ENCODE peak calls at places on chromosomes 2 and 18, in four cellular contexts. D is K562, Q is GM12878, C is HepG2. Y is an unnamed sample.

GRCh38 chr2:191635333-191636234 is 42.4 kb upstream of the NABP1 start:
- DNase-seq in D (no peak), Q (no peak), C (peak; percentile 73), Y (no peak)

GRCh38 chr18:13775058-13775457 is 48.6 kb downstream of the RNMT start:
- DNase-seq in D (no peak), Q (no peak), C (no peak), Y (no peak)

GRCh38 chr2:239257511-239257937 is 143.3 kb downstream of the HDAC4 start:
- DNase-seq in D (peak; percentile 80), Q (no peak), C (peak; percentile 64), Y (peak; percentile 52)

GRCh38 chr2:16175247-16175825 is 235.0 kb downstream of the MYCN start:
- DNase-seq in D (no peak), Q (no peak), C (no peak), Y (no peak)

GRCh38 chr2:219465659-219466561 is 31.3 kb downstream of the SPEG start:
- DNase-seq in D (no peak), Q (no peak), C (no peak), Y (no peak)

GRCh38 chr18:63241317-63241712 is 78.3 kb downstream of the BCL2 start:
- DNase-seq in D (no peak), Q (no peak), C (no peak), Y (no peak)

GRCh38 chr2:26483957-26484565 is 6.1 kb upstream of the OTOF start:
- DNase-seq in D (no peak), Q (no peak), C (no peak), Y (no peak)

GRCh38 chr2:24304098-24304497 is 56.2 kb downstream of the ITSN2 start:
- DNase-seq in D (no peak), Q (no peak), C (peak; percentile 38), Y (peak; percentile 50)

GRCh38 chr2:207311316-207312005 is 145.7 kb upstream of the KLF7 start:
- DNase-seq in D (peak; percentile 56), Q (no peak), C (peak; percentile 46), Y (peak; percentile 88)

GRCh38 chr18:34771958-34772357 is 61.9 kb downstream of the DTNA start:
- DNase-seq in D (no peak), Q (no peak), C (no peak), Y (no peak)

DNA sequence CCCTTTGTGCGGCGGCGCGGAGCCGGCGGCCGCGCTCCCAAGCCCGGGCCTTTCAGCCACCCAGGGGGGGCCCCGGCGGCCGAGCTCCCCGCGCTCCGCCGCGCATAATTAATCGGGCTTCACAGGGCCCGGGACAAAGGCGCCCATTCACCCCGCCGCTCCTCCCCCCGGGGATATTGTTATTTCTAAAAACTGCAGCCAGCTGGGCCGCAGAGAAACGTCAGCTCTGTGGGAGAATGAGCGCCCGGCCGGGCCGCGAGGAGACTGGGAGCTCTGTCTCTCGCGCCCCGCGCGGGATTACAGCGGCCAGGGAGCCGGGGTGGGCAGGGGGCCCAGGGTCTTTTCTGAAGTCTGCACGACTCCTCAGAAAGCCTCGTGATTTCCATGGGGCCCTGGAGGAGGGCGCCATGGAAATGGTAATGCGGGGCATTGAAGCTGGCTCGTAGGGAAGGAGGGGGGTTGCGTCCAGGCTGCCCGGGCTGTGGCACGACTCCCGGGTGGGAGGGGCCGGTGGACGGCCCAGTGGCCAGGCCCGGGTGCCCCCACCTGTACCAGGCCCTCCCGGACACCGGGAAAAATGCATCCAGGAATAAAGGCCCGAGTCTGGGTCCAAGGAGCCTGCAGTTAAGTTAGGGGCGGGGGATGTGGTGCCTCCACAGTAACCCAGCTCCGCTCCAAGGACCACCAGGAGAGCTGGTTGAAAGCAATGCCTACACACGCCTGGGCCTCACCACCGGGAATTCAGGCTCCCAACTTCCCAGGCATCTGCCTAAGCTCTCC is 125.3 kb downstream of the ZFP36L2 start:
- DNase-seq in D (no peak), Q (no peak), C (no peak), Y (peak; percentile 37)
- TF ChIP-seq POLR2AphosphoS5 in D (no peak), Q (no peak), C (no peak), Y (no peak)

DNA sequence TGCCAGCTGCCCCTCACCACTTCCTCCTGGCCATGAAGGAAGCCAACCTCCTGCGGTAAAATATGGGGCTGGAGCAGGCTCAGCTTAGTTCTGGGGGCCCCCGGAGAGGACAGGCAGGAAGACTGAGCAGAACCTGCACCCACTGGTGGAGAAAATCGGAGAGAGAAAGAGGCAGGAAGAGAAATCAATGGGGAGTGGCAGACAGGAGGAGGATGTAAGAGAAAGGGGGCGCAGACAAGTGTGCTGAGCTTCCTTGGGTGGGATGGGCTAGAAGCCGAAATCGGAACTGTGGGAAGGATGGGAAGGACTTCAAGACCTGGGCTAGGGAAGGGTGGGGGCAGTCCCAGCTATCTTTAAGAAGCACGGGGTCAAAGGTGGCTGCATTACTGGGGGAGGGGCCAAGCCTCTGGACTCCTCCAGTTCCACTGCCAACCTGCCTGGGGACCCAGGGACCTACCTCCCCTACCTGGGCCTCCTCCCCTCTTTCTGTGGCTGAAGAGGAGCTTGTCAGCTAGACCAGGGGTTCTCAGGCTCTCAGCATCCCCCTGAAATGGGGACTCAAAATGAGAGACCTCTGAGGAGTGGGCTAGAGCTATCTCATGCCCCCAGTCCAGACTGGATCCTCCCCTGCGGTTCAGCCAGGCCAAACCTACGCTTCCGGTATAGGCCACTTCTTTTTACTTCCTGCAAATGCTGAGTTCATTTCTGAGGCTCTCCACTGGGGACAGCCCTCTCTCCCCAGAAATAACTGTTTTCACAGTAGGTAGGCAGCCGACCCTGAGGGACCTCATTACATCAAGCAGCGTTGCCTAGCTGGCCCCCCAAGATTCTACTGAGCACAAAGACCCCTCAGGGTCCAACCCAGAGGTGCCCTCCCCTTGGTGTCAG is 33.6 kb upstream of the B3GNT7 start:
- DNase-seq in D (peak; percentile 52), Q (peak; percentile 26), C (no peak), Y (no peak)
- TF ChIP-seq MYC in D (no peak), Q (no peak), C (no peak), Y (no peak)

GRCh38 chr2:173232956-173233744 is 121.5 kb upstream of the CDCA7 start:
- DNase-seq in D (no peak), Q (no peak), C (no peak), Y (no peak)

GRCh38 chr2:173240083-173240482 is 114.6 kb upstream of the CDCA7 start:
- DNase-seq in D (no peak), Q (no peak), C (no peak), Y (no peak)

GRCh38 chr2:173239644-173240043 is 115.0 kb upstream of the CDCA7 start:
- DNase-seq in D (no peak), Q (peak; percentile 68), C (no peak), Y (no peak)

GRCh38 chr2:173238385-173238784 is 116.3 kb upstream of the CDCA7 start:
- DNase-seq in D (no peak), Q (no peak), C (peak; percentile 25), Y (no peak)

GRCh38 chr2:173235947-173236803 is 118.5 kb upstream of the CDCA7 start:
- DNase-seq in D (no peak), Q (no peak), C (no peak), Y (no peak)
- TF ChIP-seq POLR2AphosphoS5 in D (no peak), Q (no peak), C (no peak), Y (no peak)

DNA sequence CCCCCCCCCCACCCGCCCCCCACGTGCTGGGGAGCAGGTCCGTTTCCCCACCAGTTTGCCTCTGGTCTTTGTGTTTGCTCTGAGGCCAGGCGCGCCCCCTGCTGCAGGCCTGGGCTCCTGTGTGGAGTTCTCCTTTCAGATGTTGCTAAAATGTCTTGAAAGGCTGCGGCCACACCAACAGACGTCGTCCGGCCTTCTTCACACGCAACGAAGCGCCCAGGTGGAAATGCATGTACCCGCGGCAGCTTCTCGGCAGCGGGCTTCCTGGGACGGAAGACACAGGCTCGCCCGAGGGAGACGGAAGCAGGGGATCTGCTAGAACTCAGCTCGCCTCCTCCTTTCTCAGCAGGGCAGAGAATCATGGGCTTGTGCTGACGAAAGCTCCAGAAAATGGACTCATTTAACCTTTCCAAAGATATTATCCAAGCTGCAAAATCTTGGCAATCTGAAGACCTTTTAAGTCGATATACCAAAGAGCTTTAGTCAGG is 125.3 kb upstream of the ZNF516 start:
- DNase-seq in D (peak; percentile 17), Q (peak; percentile 9), C (no peak), Y (peak; percentile 24)
- TF ChIP-seq MYC in D (no peak), Q (no peak), C (no peak), Y (no peak)

DNA sequence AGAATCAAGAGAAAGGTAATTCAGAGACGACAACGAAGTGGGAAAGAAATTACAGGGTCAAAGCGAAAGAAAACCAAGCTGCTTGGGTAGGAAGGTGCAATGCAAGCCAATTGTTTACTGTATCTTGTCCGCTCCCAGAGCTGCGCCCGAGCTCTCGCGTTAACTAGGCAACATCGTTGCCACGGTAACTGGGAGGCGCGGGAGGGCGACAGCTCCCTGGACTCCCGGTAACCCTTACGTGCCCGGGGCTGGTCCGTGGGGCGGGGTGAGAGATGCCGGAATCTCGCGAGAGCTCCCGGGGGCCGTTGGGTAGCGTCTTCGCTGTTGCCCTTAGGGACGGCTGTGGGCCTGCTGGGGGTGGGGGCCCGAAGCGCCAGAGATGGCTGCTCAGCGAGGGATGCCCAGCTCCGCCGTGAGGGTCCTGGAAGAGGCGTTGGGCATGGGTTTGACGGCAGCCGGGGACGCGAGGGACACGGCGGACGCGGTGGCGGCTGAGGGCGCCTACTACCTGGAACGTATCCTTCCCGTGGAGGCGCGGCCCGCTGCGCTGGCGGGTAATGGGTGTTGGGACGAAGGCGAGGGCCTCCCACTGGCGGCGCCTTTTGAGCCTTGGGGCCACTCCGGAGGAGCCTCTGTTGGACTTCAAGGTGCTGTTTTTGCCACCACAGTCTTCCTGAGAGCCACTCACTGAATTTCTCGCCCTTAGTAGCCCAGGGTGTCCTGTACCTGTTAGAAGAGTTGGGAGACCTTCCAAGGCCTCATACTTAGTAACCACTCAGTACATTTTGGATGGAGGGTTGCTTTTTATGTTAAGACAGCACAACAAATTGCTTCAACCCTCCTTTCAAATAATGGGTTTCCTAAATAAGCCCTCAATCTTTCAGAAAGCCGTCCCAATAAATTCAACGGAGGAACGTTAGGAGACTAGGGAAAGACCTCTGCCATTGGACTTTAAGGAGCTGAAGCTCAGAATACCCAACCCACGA is at the start of gene SPAG16:
- DNase-seq in D (peak; percentile 74), Q (peak; percentile 92), C (peak; percentile 99), Y (peak; percentile 96)
- TF ChIP-seq POLR2AphosphoS5 in D (no peak), Q (peak; percentile 72), C (peak; percentile 83), Y (peak; percentile 67)

GRCh38 chr2:74707837-74708236 is 53.8 kb downstream of the SEMA4F start:
- DNase-seq in D (no peak), Q (no peak), C (no peak), Y (no peak)
- TF ChIP-seq MYC in D (no peak), Q (no peak), C (no peak), Y (no peak)

DNA sequence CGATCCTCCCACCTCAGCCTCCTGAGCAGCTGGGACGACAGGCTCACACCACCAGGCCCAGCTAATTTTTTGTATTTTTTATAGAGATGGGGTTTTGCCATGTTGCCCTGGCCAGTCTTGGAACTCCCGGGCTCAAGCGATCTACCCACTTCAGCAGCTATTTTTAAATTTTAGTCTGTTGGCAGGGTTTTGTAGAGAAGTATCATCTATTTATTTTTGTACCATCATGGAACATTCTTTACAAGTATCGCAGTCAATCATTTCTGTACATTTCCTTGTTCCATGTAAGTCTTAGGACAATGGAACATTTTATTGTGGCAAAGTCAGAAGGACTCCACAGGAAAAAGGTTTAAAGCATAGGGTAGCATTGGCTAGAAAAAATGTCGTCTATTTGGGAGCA is 94.6 kb downstream of the UGGT1 start:
- DNase-seq in D (no peak), Q (no peak), C (no peak), Y (no peak)
- TF ChIP-seq POLR2AphosphoS5 in D (no peak), Q (no peak), C (no peak), Y (no peak)

GRCh38 chr2:126986788-126987187 is 88.1 kb downstream of the TEX51 start:
- DNase-seq in D (no peak), Q (no peak), C (no peak), Y (no peak)

GRCh38 chr2:126988482-126988881 is 89.8 kb downstream of the TEX51 start:
- DNase-seq in D (no peak), Q (no peak), C (no peak), Y (no peak)

GRCh38 chr2:126990605-126991532 is 92.2 kb downstream of the TEX51 start:
- DNase-seq in D (peak; percentile 63), Q (no peak), C (peak; percentile 74), Y (no peak)

GRCh38 chr2:126994340-126994777 is 95.7 kb downstream of the TEX51 start:
- DNase-seq in D (peak; percentile 83), Q (no peak), C (no peak), Y (no peak)

GRCh38 chr2:126990200-126990599 is 91.5 kb downstream of the TEX51 start:
- DNase-seq in D (peak; percentile 23), Q (no peak), C (peak; percentile 15), Y (no peak)
- TF ChIP-seq MYC in D (no peak), Q (no peak), C (no peak), Y (no peak)

Y was measured in endothelial cell of umbilical vein.